ENCODE peak calls at places on chromosomes 12 and 14, in seven cellular contexts. M is germinal center; V is activated naive CD4-positive, alpha-beta T cell; K is NCI-H460; D is activated CD4-positive, alpha-beta T cell treated with anti-CD3 and anti-CD28 coated beads, Interleukin-2, amount 50 U/mL, for 1 hour; T is hepatic stellate cell; P is smooth muscle cell of the brain vasculature. F is an unnamed sample.

GRCh38 chr14:32379447-32379846 is 50.3 kb downstream of the AKAP6 start:
- DNase-seq in T (no peak), M (no peak), D (no peak), V (no peak), P (no peak), K (no peak), F (no peak)

GRCh38 chr14:99537399-99537798 is 56.2 kb downstream of the CCNK start:
- DNase-seq in P (no peak), M (no peak), T (peak), D (no peak), V (no peak), K (no peak), F (no peak)

GRCh38 chr14:22168092-22168955 is 420.7 kb downstream of the DAD1 start:
- DNase-seq in D (no peak), T (no peak), K (no peak), P (no peak), V (no peak), M (no peak), F (no peak)

GRCh38 chr12:54004841-54005530 is 3.8 kb upstream of the HOXC8 start:
- DNase-seq in T (no peak), P (no peak), M (no peak), K (no peak), V (no peak), D (no peak), F (no peak)

GRCh38 chr12:133156125-133156690 is 25.1 kb upstream of the ZNF268 start:
- DNase-seq in M (no peak), V (no peak), T (no peak), K (no peak), D (no peak), P (no peak), F (no peak)

GRCh38 chr12:123671876-123672275 is 963 bp downstream of the TCTN2 start:
- DNase-seq in V (no peak), D (no peak), M (no peak), P (no peak), K (no peak), T (no peak), F (no peak)

GRCh38 chr14:100827751-100828447 is 2.0 kb downstream of the MEG3 start:
- DNase-seq in M (no peak), V (no peak), P (peak), K (no peak), D (no peak), T (no peak), F (no peak)

GRCh38 chr12:89454080-89454848 is 70.3 kb downstream of the GALNT4 start:
- DNase-seq in D (no peak), K (no peak), M (no peak), P (no peak), V (no peak), T (no peak), F (no peak)

GRCh38 chr14:55094630-55095157 is 34.4 kb upstream of the LGALS3 start:
- DNase-seq in K (peak), V (no peak), T (no peak), P (no peak), M (no peak), D (no peak), F (no peak)

GRCh38 chr12:115660211-115660805 is 617.2 kb downstream of the MED13L start:
- DNase-seq in K (no peak), V (no peak), D (no peak), M (no peak), T (peak), P (no peak), F (no peak)

GRCh38 chr12:115597157-115597712 is 680.3 kb downstream of the MED13L start:
- DNase-seq in P (no peak), M (no peak), K (no peak), T (no peak), V (no peak), D (no peak), F (no peak)

GRCh38 chr12:96434107-96434506 is 33.9 kb upstream of the CDK17 start:
- DNase-seq in V (no peak), P (peak), K (no peak), M (no peak), D (peak), T (no peak), F (no peak)

GRCh38 chr12:24838531-24838950 is 110.4 kb downstream of the BCAT1 start:
- DNase-seq in M (no peak), P (peak), D (no peak), V (no peak), T (no peak), K (no peak), F (no peak)

GRCh38 chr14:95085321-95085720 is 72.0 kb downstream of the DICER1 start:
- DNase-seq in V (no peak), P (no peak), M (no peak), D (no peak), T (no peak), K (no peak), F (no peak)

GRCh38 chr12:32983968-32984367 is 87.4 kb upstream of the PKP2 start:
- DNase-seq in M (no peak), V (no peak), T (no peak), D (no peak), K (no peak), P (no peak), F (no peak)

GRCh38 chr14:92744198-92744597 is 4.2 kb downstream of the LGMN start:
- DNase-seq in V (no peak), K (no peak), T (no peak), P (no peak), M (no peak), D (no peak), F (no peak)

GRCh38 chr14:75711796-75712211 is 50.8 kb downstream of the TTLL5 start:
- DNase-seq in K (no peak), M (peak), P (peak), D (no peak), T (peak), V (no peak), F (no peak)

GRCh38 chr12:122880668-122881067 is 15.3 kb downstream of the VPS37B start:
- DNase-seq in D (no peak), T (no peak), M (no peak), V (no peak), K (no peak), P (no peak), F (no peak)

GRCh38 chr14:103072595-103073366 is 11.2 kb upstream of the LBHD2 start:
- DNase-seq in T (no peak), P (no peak), M (no peak), V (no peak), D (no peak), K (no peak), F (no peak)

GRCh38 chr12:129870796-129871195 is 33.0 kb downstream of the TMEM132D start:
- DNase-seq in V (no peak), D (no peak), K (no peak), P (no peak), M (no peak), T (no peak), F (no peak)

F was measured in esophagus squamous epithelium.